ENCODE peak calls at places on chromosome 14, in seven cellular contexts. M is T-helper 22 cell; D is nucleus accumbens; S is activated CD8-positive, alpha-beta memory T cell treated with anti-CD3 and anti-CD28 coated beads, Interleukin-2, amount 50 U/mL, for 48 hours; T is anterior cingulate cortex; R is fibroblast of lung; A is progenitor cell of endocrine pancreas. W is an unnamed sample.

GRCh38 chr14:102819176-102819628 is 42.0 kb downstream of the TRAF3 start:
- DNase-seq in R (no peak), T (no peak), S (peak), M (peak), D (no peak), A (no peak), W (no peak)

GRCh38 chr14:35944847-35945246 is 118.7 kb downstream of the BRMS1L start:
- DNase-seq in T (no peak), S (no peak), D (no peak), A (no peak), R (no peak), M (no peak), W (peak)

GRCh38 chr14:56812364-56813103 is 2.3 kb upstream of the OTX2 start:
- DNase-seq in A (no peak), S (no peak), T (no peak), D (no peak), R (no peak), M (no peak), W (no peak)

GRCh38 chr14:77040995-77041744 is 12.7 kb upstream of the IRF2BPL start:
- DNase-seq in S (no peak), M (peak), T (no peak), D (peak), A (no peak), R (no peak), W (peak)

GRCh38 chr14:57918791-57919190 is 52.9 kb upstream of the SLC35F4 start:
- DNase-seq in A (no peak), M (no peak), R (no peak), D (no peak), S (no peak), T (no peak), W (no peak)

GRCh38 chr14:65949711-65950516 is 536.3 kb upstream of the CCDC196 start:
- DNase-seq in A (no peak), S (peak), D (no peak), T (no peak), R (peak), M (no peak), W (peak)

GRCh38 chr14:20440882-20441281 is 4.9 kb upstream of the KLHL33 start:
- DNase-seq in S (peak), R (no peak), M (no peak), A (no peak), D (no peak), T (no peak), W (no peak)

GRCh38 chr14:23430733-23431105 is 4.7 kb downstream of the MYH7 start:
- DNase-seq in A (no peak), D (peak), M (no peak), S (no peak), T (peak), R (no peak), W (no peak)

GRCh38 chr14:94161979-94162378 is 12.1 kb upstream of the PPP4R4 start:
- DNase-seq in S (no peak), A (no peak), M (no peak), D (no peak), R (peak), T (no peak), W (no peak)

GRCh38 chr14:24132061-24132685 is 1.7 kb downstream of the FITM1 start:
- DNase-seq in R (no peak), D (no peak), T (no peak), S (peak), A (no peak), M (no peak), W (no peak)

GRCh38 chr14:36022765-36023415 is 153.6 kb downstream of the PTCSC3 start:
- DNase-seq in D (no peak), M (no peak), S (no peak), A (no peak), T (no peak), R (no peak), W (no peak)

GRCh38 chr14:52175982-52176502 is 91.5 kb upstream of the PTGDR start:
- DNase-seq in M (no peak), T (no peak), R (no peak), D (no peak), A (no peak), S (no peak), W (no peak)

GRCh38 chr14:103735439-103735814 is 19.8 kb downstream of the ZFYVE21 start:
- DNase-seq in R (no peak), T (no peak), M (no peak), A (no peak), S (no peak), D (no peak), W (no peak)

GRCh38 chr14:89319687-89320086 is 97.3 kb downstream of the FOXN3 start:
- DNase-seq in T (no peak), A (no peak), D (no peak), S (no peak), R (no peak), M (no peak), W (peak)

GRCh38 chr14:34070917-34071407 is 120.1 kb upstream of the EGLN3 start:
- DNase-seq in M (no peak), S (no peak), A (no peak), T (no peak), R (no peak), D (no peak), W (no peak)

GRCh38 chr14:104550849-104551728 is 28.5 kb upstream of the C14orf180 start:
- DNase-seq in M (no peak), A (no peak), R (no peak), T (no peak), D (no peak), S (no peak), W (peak)

GRCh38 chr14:68935761-68936209 is 43.3 kb downstream of the ACTN1 start:
- DNase-seq in M (no peak), R (no peak), D (no peak), S (no peak), T (no peak), A (no peak), W (no peak)

GRCh38 chr14:49249022-49249421 is 337.2 kb downstream of the RPS29 start:
- DNase-seq in T (no peak), M (no peak), D (no peak), S (no peak), R (peak), A (no peak), W (peak)

GRCh38 chr14:95756127-95756526 is 42.2 kb upstream of the TCL1A start:
- DNase-seq in D (no peak), M (no peak), S (no peak), R (no peak), A (no peak), T (no peak), W (no peak)

GRCh38 chr14:34824826-34825225 is 50.3 kb downstream of the BAZ1A start:
- DNase-seq in R (no peak), D (no peak), A (no peak), M (no peak), T (no peak), S (no peak), W (no peak)

GRCh38 chr14:75824328-75824727 is 157.5 kb downstream of the TGFB3 start:
- DNase-seq in A (no peak), D (no peak), S (no peak), M (no peak), R (peak), T (no peak), W (no peak)

GRCh38 chr14:68628605-68629310 is 164.1 kb downstream of the ZFP36L1 start:
- DNase-seq in S (peak), R (no peak), D (no peak), M (no peak), A (no peak), T (no peak), W (peak)

GRCh38 chr14:75806247-75806876 is 145.3 kb downstream of the TTLL5 start:
- DNase-seq in R (no peak), T (no peak), D (no peak), M (no peak), A (no peak), S (no peak), W (no peak)

GRCh38 chr14:92475451-92476187 is 38.0 kb upstream of the RIN3 start:
- DNase-seq in R (peak), M (no peak), D (no peak), S (peak), A (no peak), T (no peak), W (no peak)

GRCh38 chr14:93533437-93533836 is 102.7 kb downstream of the UNC79 start:
- DNase-seq in D (no peak), S (no peak), M (no peak), R (no peak), T (no peak), A (no peak), W (no peak)

GRCh38 chr14:77052281-77053044 is 24.0 kb upstream of the IRF2BPL start:
- DNase-seq in A (no peak), D (no peak), S (peak), R (no peak), T (no peak), M (no peak), W (peak)

GRCh38 chr14:103126873-103127304 is 3.6 kb downstream of the TNFAIP2 start:
- DNase-seq in T (peak), M (no peak), R (no peak), S (no peak), D (peak), A (peak), W (peak)

GRCh38 chr14:65433157-65433556 is 20.6 kb downstream of the FUT8 start:
- DNase-seq in D (no peak), A (no peak), S (no peak), M (no peak), T (no peak), R (no peak), W (no peak)

GRCh38 chr14:91872011-91872476 is 4.7 kb upstream of the TC2N start:
- DNase-seq in M (peak), S (no peak), T (no peak), R (peak), A (no peak), D (no peak), W (peak)

GRCh38 chr14:91884664-91885063 is 17.3 kb upstream of the TC2N start:
- DNase-seq in T (no peak), A (no peak), S (no peak), M (no peak), R (no peak), D (no peak), W (no peak)

GRCh38 chr14:23294734-23295561 is 7.7 kb downstream of the PPP1R3E start:
- DNase-seq in S (peak), A (no peak), D (peak), M (peak), T (no peak), R (peak), W (peak)

GRCh38 chr14:58341152-58341748 is 42.9 kb downstream of the ARID4A start:
- DNase-seq in T (no peak), R (no peak), M (no peak), S (no peak), A (no peak), D (no peak), W (no peak)

GRCh38 chr14:94009767-94010166 is 12.7 kb downstream of the CCDC197 start:
- DNase-seq in A (no peak), D (no peak), S (no peak), R (peak), M (no peak), T (no peak), W (peak)

GRCh38 chr14:99884834-99885648 is 91.8 kb downstream of the EML1 start:
- DNase-seq in T (no peak), A (no peak), M (no peak), S (no peak), D (peak), R (peak), W (peak)

GRCh38 chr14:65302571-65303184 is 109.9 kb upstream of the FUT8 start:
- DNase-seq in M (no peak), R (no peak), A (no peak), D (no peak), T (no peak), S (peak), W (peak)

W was measured in PC-3.